ENCODE peak calls at places on chromosome 19, in nine cellular contexts. X is NCI-H1694 treated with DMSO at 0.1 percent for 48 hours, D is fibroblast of the aortic adventitia, W is fibroblast of mammary gland, S is iris pigment epithelial cell, M is NCI-H774, H is Caco-2, F is fibroblast of lung, Y is hepatic stellate cell. P is an unnamed sample.

GRCh38 chr19:42366676-42367075 is 23.4 kb downstream of the CNFN start:
- DNase-seq in S (no peak), F (no peak), W (no peak), Y (no peak), X (no peak), H (no peak), M (no peak), D (no peak), P (no peak)

GRCh38 chr19:58554494-58555368 is at the start of gene CHMP2A:
- DNase-seq in M (no peak), Y (peak), W (peak), X (no peak), F (peak), H (peak), S (peak), D (peak), P (no peak)

GRCh38 chr19:42030605-42031004 is 36.6 kb upstream of the ATP1A3 start:
- DNase-seq in H (no peak), M (no peak), S (no peak), F (no peak), D (no peak), Y (no peak), W (no peak), X (no peak), P (no peak)

GRCh38 chr19:41192574-41193419 is at the start of gene CYP2S1:
- DNase-seq in S (peak), H (peak), X (no peak), D (peak), M (no peak), Y (no peak), F (no peak), W (no peak), P (no peak)

GRCh38 chr19:40803857-40804782 is 5.1 kb downstream of the EGLN2 start:
- DNase-seq in H (no peak), F (no peak), M (no peak), Y (no peak), X (no peak), W (no peak), D (no peak), S (no peak), P (no peak)

GRCh38 chr19:14059093-14059480 is 2.8 kb downstream of the PALM3 start:
- DNase-seq in W (no peak), M (no peak), X (no peak), Y (no peak), F (no peak), S (no peak), H (no peak), D (no peak), P (no peak)

GRCh38 chr19:952680-953500 is 27.1 kb downstream of the ARID3A start:
- DNase-seq in D (no peak), M (no peak), H (peak), F (no peak), Y (no peak), X (no peak), S (peak), W (no peak), P (no peak)

GRCh38 chr19:6423499-6424189 is 967 bp downstream of the KHSRP start:
- DNase-seq in F (peak), W (peak), H (peak), X (peak), S (peak), M (no peak), D (peak), Y (peak), P (peak)

GRCh38 chr19:15195987-15196682 is 4.7 kb downstream of the NOTCH3 start:
- DNase-seq in D (no peak), S (no peak), H (peak), Y (peak), X (no peak), F (peak), M (peak), W (no peak), P (no peak)

GRCh38 chr19:3798137-3798536 is 12.0 kb upstream of the MATK start:
- DNase-seq in Y (no peak), M (no peak), D (no peak), F (no peak), W (no peak), H (no peak), S (no peak), X (no peak), P (no peak)

GRCh38 chr19:752652-753517 is 2.0 kb downstream of the MISP start:
- DNase-seq in X (no peak), Y (peak), W (peak), H (peak), D (peak), S (peak), F (peak), M (no peak), P (peak)

GRCh38 chr19:9941236-9941635 is 4.9 kb upstream of the OLFM2 start:
- DNase-seq in Y (no peak), S (no peak), M (no peak), W (peak), H (no peak), X (no peak), D (peak), F (peak), P (no peak)

P was measured in AG04449.